ENCODE peak calls at places on chromosomes 1 and 21, in ten cellular contexts. G is IMR-90; R is ELR; Q is naive thymus-derived CD8-positive, alpha-beta T cell; D is hypothalamus; Z is omental fat pad; J is NCI-H1105 treated with DMSO at 0.1 percent for 48 hours; T is activated CD8-positive, alpha-beta memory T cell treated with anti-CD3 and anti-CD28 coated beads, Interleukin-2, amount 50 U/mL, for 48 hours; K is SK-MEL-5; C is pulmonary artery endothelial cell. N is an unnamed sample.
A peak's percentile ranks its signal among the peaks of the same experiment; 100 is the strongest.

GRCh38 chr1:60171793-60172192 is 98.2 kb upstream of the C1orf87 start:
- DNase-seq in Z (no peak), K (no peak), G (peak; percentile 53), T (no peak), Q (no peak), J (no peak), R (peak; percentile 63), C (no peak), D (no peak), N (no peak)

GRCh38 chr1:53500184-53501064 is 41.2 kb downstream of the DMRTB1 start:
- DNase-seq in G (no peak), R (no peak), K (no peak), Q (no peak), J (no peak), Z (no peak), C (no peak), D (no peak), T (no peak), N (no peak)

GRCh38 chr1:41664861-41665640 is 180.6 kb upstream of the EDN2 start:
- DNase-seq in D (no peak), T (no peak), Q (no peak), G (peak; percentile 81), K (peak; percentile 8), Z (no peak), J (no peak), C (no peak), R (peak; percentile 92), N (no peak)

GRCh38 chr1:229430761-229431269 is 3.1 kb downstream of the ACTA1 start:
- DNase-seq in K (no peak), D (no peak), R (peak; percentile 46), J (no peak), Q (peak; percentile 49), G (peak; percentile 37), C (no peak), T (peak; percentile 75), Z (no peak), N (no peak)

GRCh38 chr1:17994046-17994445 is 113.6 kb upstream of the IGSF21 start:
- DNase-seq in R (no peak), C (no peak), Z (no peak), Q (no peak), J (no peak), K (no peak), G (no peak), D (no peak), T (no peak), N (no peak)

GRCh38 chr1:78340006-78340405 is 150.8 kb upstream of the PTGFR start:
- DNase-seq in Z (no peak), J (no peak), D (no peak), K (no peak), Q (no peak), T (no peak), G (peak; percentile 88), R (peak; percentile 92), C (peak; percentile 22), N (no peak)

GRCh38 chr1:89762801-89763648 is 57.8 kb upstream of the LRRC8D start:
- DNase-seq in G (peak; percentile 78), Z (peak; percentile 61), K (peak; percentile 75), D (peak; percentile 84), Q (peak; percentile 87), T (peak; percentile 91), C (peak; percentile 80), R (peak; percentile 87), J (peak; percentile 81), N (peak; percentile 40)

GRCh38 chr21:41823166-41823565 is 56.0 kb downstream of the PRDM15 start:
- DNase-seq in G (no peak), D (no peak), K (no peak), C (no peak), J (no peak), R (no peak), T (no peak), Q (no peak), Z (no peak), N (no peak)

GRCh38 chr1:220892086-220892376 is 12.8 kb downstream of the HLX start:
- DNase-seq in C (no peak), G (no peak), K (no peak), D (no peak), R (no peak), Z (no peak), T (no peak), Q (no peak), J (no peak), N (no peak)

GRCh38 chr1:28157901-28158300 is 18.6 kb downstream of the PTAFR start:
- DNase-seq in Q (no peak), J (no peak), Z (no peak), C (no peak), T (no peak), D (no peak), K (no peak), R (no peak), G (no peak), N (no peak)

N was measured in NCI-H1048.